ENCODE peak calls at places on chromosomes 12 and 14, in ten cellular contexts. N is body of pancreas; Q is SJSA1; U is CD8-positive, alpha-beta T cell; G is HCT116; A is A673; R is aorta; C is lung; H is Caco-2; M is adrenal gland. Z is an unnamed sample. For H3K27me3, the result is how much of the 10 kb centered on the place peaks cover.

GRCh38 chr12:108722992-108723766 is 8.1 kb downstream of the CORO1C start:
- DNase-seq in N (no peak), Q (peak), U (no peak), G (no peak), A (peak), R (no peak), C (peak), H (no peak), M (no peak), Z (no peak)

GRCh38 chr12:130286041-130286440 is 51.6 kb upstream of the PIWIL1 start:
- DNase-seq in N (no peak), Q (no peak), U (no peak), G (no peak), A (no peak), R (no peak), C (no peak), H (no peak), M (no peak), Z (no peak)

GRCh38 chr12:124994435-124994975 is 1.1 kb downstream of the BRI3BP start:
- DNase-seq in N (peak), Q (no peak), U (no peak), G (no peak), A (peak), R (no peak), C (no peak), H (no peak), M (no peak), Z (no peak)

GRCh38 chr14:97641827-97642226 is 844.6 kb downstream of the VRK1 start:
- DNase-seq in N (no peak), Q (no peak), U (no peak), G (no peak), A (no peak), R (no peak), C (no peak), H (no peak), M (no peak), Z (no peak)

GRCh38 chr12:2336409-2336829 is 283.6 kb downstream of the CACNA1C start:
- DNase-seq in N (no peak), Q (peak), U (no peak), G (peak), A (peak), R (peak), C (no peak), H (no peak), M (no peak), Z (peak)

GRCh38 chr12:132474237-132474741 is 15.7 kb upstream of the FBRSL1 start:
- DNase-seq in N (no peak), Q (no peak), U (no peak), G (no peak), A (no peak), R (no peak), C (no peak), H (no peak), M (no peak), Z (no peak)

GRCh38 chr12:118436002-118436724 is 59.8 kb downstream of the SUDS3 start:
- DNase-seq in N (no peak), Q (no peak), U (no peak), G (peak), A (peak), R (no peak), C (no peak), H (no peak), M (no peak), Z (no peak)

GRCh38 chr12:113625499-113625898 is 153.8 kb upstream of the LHX5 start:
- DNase-seq in N (no peak), Q (no peak), U (no peak), G (no peak), A (no peak), R (no peak), C (no peak), H (no peak), M (no peak), Z (no peak)

GRCh38 chr12:131466932-131467331 is 244.0 kb upstream of the SFSWAP start:
- DNase-seq in N (no peak), Q (no peak), U (peak), G (no peak), A (no peak), R (no peak), C (no peak), H (no peak), M (no peak), Z (no peak)

GRCh38 chr14:95901014-95901413 is 24.4 kb downstream of the TUNAR start:
- DNase-seq in N (no peak), Q (no peak), U (no peak), G (no peak), A (no peak), R (peak), C (no peak), H (no peak), M (no peak), Z (no peak)

GRCh38 chr12:102959391-102959790 is 1.9 kb downstream of the ASCL1 start:
- DNase-seq in N (no peak), Q (no peak), U (no peak), G (no peak), A (no peak), R (no peak), C (no peak), H (no peak), M (no peak), Z (no peak)

GRCh38 chr14:85308531-85309300 is 221.2 kb upstream of the FLRT2 start:
- DNase-seq in N (no peak), Q (no peak), U (no peak), G (no peak), A (no peak), R (no peak), C (no peak), H (no peak), M (no peak), Z (no peak)

GRCh38 chr14:36658091-36659009 is 3.3 kb upstream of the PAX9 start:
- DNase-seq in N (no peak), Q (no peak), U (no peak), G (no peak), A (no peak), R (no peak), C (no peak), H (no peak), M (no peak), Z (no peak)

GRCh38 chr14:100211893-100212292 is 27.1 kb upstream of the YY1 start:
- DNase-seq in N (no peak), Q (no peak), U (no peak), G (no peak), A (no peak), R (no peak), C (no peak), H (no peak), M (no peak), Z (no peak)

GRCh38 chr14:74649167-74649566 is 37.1 kb upstream of the LTBP2 start:
- DNase-seq in N (no peak), Q (no peak), U (no peak), G (no peak), A (no peak), R (no peak), C (no peak), H (no peak), M (no peak), Z (no peak)

GRCh38 chr14:99752486-99753121 is 40.6 kb upstream of the EML1 start:
- DNase-seq in N (peak), Q (peak), U (no peak), G (no peak), A (no peak), R (peak), C (no peak), H (no peak), M (peak), Z (no peak)

GRCh38 chr12:64735447-64735846 is 23.8 kb downstream of the GNS start:
- DNase-seq in N (no peak), Q (no peak), U (no peak), G (no peak), A (no peak), R (no peak), C (no peak), H (no peak), M (no peak), Z (no peak)

GRCh38 chr12:50101663-50102062 is 2.1 kb upstream of the GPD1 start:
- DNase-seq in N (no peak), Q (no peak), U (no peak), G (peak), A (peak), R (no peak), C (no peak), H (no peak), M (no peak), Z (no peak)

GRCh38 chr12:129550353-129550752 is 353.5 kb downstream of the TMEM132D start:
- DNase-seq in N (peak), Q (no peak), U (no peak), G (no peak), A (no peak), R (no peak), C (peak), H (no peak), M (no peak), Z (no peak)

GRCh38 chr12:81088221-81088620 is 10.3 kb downstream of the ACSS3 start:
- DNase-seq in N (no peak), Q (no peak), U (no peak), G (no peak), A (no peak), R (no peak), C (no peak), H (no peak), M (no peak), Z (no peak)

GRCh38 chr12:14795028-14795448 is 8.2 kb downstream of the WBP11 start:
- DNase-seq in N (no peak), Q (no peak), U (no peak), G (no peak), A (no peak), R (no peak), C (no peak), H (no peak), M (no peak), Z (no peak)

GRCh38 chr14:74747237-74747636 is 15.9 kb upstream of the YLPM1 start:
- DNase-seq in N (no peak), Q (no peak), U (no peak), G (no peak), A (no peak), R (no peak), C (no peak), H (no peak), M (no peak), Z (no peak)

GRCh38 chr14:72024043-72024407 is 91.8 kb downstream of the RGS6 start:
- DNase-seq in N (peak), Q (peak), U (no peak), G (peak), A (peak), R (no peak), C (no peak), H (no peak), M (peak), Z (no peak)

GRCh38 chr14:50344116-50344775 is 32.1 kb downstream of the DMAC2L start:
- DNase-seq in N (no peak), Q (peak), U (no peak), G (no peak), A (no peak), R (no peak), C (no peak), H (no peak), M (no peak), Z (no peak)

GRCh38 chr14:37834275-37834674 is 238.8 kb downstream of the TTC6 start:
- DNase-seq in N (no peak), Q (no peak), U (no peak), G (no peak), A (no peak), R (no peak), C (no peak), H (no peak), M (no peak), Z (no peak)

GRCh38 chr12:66979270-66979669 is 289.9 kb upstream of the CAND1 start:
- DNase-seq in N (no peak), Q (no peak), U (no peak), G (no peak), A (no peak), R (no peak), C (no peak), H (no peak), M (no peak), Z (no peak)

GRCh38 chr14:105180598-105181528 is at the start of gene NUDT14:
- DNase-seq in N (peak), Q (no peak), U (peak), G (peak), A (peak), R (peak), C (peak), H (peak), M (peak), Z (no peak)

DNA sequence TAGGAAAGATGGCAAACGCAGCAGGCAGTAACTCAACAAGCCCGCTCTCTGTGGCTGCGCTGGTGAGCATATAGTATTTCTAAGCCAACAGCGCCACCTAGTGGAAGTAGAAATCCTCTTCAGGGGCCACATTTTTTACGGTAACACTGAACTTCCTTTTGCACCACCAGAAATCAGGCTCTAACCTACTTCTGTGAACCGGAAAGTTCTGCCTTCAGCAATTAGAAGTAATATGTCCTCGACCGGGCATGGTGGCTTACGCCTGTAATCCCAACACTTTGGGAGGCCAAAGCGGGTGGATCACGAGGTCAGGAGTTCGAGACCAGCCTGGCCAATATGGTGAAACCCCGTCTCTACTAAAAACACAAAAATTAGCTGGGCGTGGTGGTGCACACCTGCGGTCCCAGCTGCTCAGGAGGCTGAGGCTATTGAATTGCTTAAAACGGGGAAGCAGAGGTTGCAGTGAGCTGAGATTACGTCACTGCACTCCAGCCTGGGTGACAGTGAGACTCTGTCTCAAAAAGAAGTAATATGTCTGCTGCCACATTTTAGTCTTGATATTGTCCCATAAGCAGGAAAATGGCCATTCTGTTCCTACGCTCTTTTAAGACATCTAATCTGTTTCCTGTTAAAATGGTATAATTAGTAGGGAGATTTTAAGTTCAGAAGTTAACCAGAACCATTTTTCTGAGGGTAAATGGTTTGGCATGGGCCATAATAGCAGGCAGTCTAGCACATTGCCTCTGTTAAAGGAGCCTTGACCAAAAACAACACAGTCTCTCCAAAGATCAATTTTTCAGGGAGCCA is 26.7 kb downstream of the APOBEC1 start:
- DNase-seq in N (peak), Q (peak), U (peak), G (peak), A (peak), R (peak), C (peak), H (peak), M (peak), Z (peak)
- H3K4me3 ChIP-seq in N (no peak), Q (no peak), U (peak), G (no peak), A (peak), R (no peak), C (no peak), H (no peak), M (no peak), Z (no peak)

DNA sequence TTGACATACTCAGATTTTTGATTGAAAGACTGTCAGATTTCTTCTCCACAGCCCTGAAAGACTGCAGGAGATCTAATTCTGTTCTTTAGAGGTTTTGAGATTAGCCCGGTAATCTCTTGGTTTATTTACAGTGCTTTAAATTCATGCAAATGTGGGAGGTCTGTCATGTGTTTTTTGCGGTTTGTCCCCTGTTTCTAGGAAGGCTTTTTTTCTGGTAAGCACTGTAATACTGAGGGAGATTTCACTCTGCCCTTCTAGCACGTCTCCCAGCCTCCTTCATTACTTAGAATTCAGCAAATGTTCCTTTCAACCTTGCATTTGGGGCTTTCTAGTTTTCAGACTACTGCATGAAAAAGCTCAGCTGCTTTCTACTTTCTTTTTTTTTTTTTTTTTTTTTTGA is 31.1 kb downstream of the GPHN start:
- DNase-seq in N (no peak), Q (no peak), U (no peak), G (no peak), A (no peak), R (no peak), C (no peak), H (no peak), M (no peak), Z (no peak)
- H3K27me3 ChIP-seq in N (under half), Q (under half), U (under half), G (under half), A (under half), R (under half), C (under half), H (under half), M (under half), Z (under half)

GRCh38 chr12:6335451-6336078 is 6.3 kb downstream of the TNFRSF1A start:
- DNase-seq in N (peak), Q (no peak), U (peak), G (no peak), A (peak), R (peak), C (peak), H (peak), M (peak), Z (peak)
- H3K4me3 ChIP-seq in N (no peak), Q (peak), U (peak), G (peak), A (peak), R (no peak), C (peak), H (peak), M (no peak), Z (peak)

GRCh38 chr12:114685869-114686268 is 1.9 kb upstream of the TBX3 start:
- DNase-seq in N (no peak), Q (no peak), U (no peak), G (no peak), A (no peak), R (no peak), C (no peak), H (no peak), M (no peak), Z (no peak)

GRCh38 chr12:114687802-114688201 is 3.8 kb upstream of the TBX3 start:
- DNase-seq in N (no peak), Q (no peak), U (no peak), G (no peak), A (no peak), R (no peak), C (no peak), H (no peak), M (no peak), Z (no peak)

GRCh38 chr12:114688256-114688845 is 4.4 kb upstream of the TBX3 start:
- DNase-seq in N (no peak), Q (no peak), U (no peak), G (no peak), A (no peak), R (no peak), C (no peak), H (no peak), M (no peak), Z (no peak)

GRCh38 chr12:114686421-114687268 is 2.7 kb upstream of the TBX3 start:
- DNase-seq in N (no peak), Q (no peak), U (no peak), G (no peak), A (no peak), R (no peak), C (no peak), H (no peak), M (no peak), Z (no peak)

DNA sequence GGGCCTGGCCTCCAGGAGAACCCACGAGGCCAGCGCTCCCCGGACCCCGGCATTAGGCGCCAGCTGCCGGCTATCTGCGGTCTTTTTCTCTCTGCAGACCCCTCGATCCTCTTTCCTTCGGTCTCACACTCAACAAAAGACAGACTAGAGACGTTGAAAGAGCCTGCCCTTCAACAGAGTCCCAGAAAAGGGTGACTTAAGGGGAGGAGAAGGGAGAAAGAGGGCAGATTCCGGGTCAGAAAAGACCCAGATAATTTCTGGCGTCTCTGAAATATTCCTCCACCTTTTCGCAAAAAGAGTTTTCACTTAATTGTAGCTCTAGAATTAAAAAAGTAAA is 3.3 kb upstream of the TBX3 start:
- DNase-seq in N (no peak), Q (no peak), U (no peak), G (no peak), A (no peak), R (no peak), C (no peak), H (no peak), M (no peak), Z (no peak)
- H3K27me3 ChIP-seq in N (under half), Q (under half), U (under half), G (under half), A (half or more), R (under half), C (under half), H (under half), M (under half), Z (under half)